ENCODE peak calls at places on chromosomes 1 and 21, in five cellular contexts. Z is right cardiac atrium, W is HepG2, K is A673, R is tibial artery. A is an unnamed sample.

GRCh38 chr1:116764466-116764896 is 10.3 kb downstream of the CD2 start:
- DNase-seq in Z (no peak), W (no peak), K (no peak), R (no peak), A (no peak)

GRCh38 chr1:56436912-56437403 is 142.4 kb downstream of the PLPP3 start:
- DNase-seq in Z (no peak), W (peak; percentile 93), K (no peak), R (no peak), A (no peak)

GRCh38 chr1:23743287-23744052 is at the start of gene ELOA:
- DNase-seq in Z (peak; percentile 75), W (peak; percentile 35), K (peak; percentile 84), R (peak; percentile 60), A (peak; percentile 73)

GRCh38 chr1:210250665-210250997 is 18.0 kb downstream of the SERTAD4 start:
- DNase-seq in Z (peak; percentile 41), W (no peak), K (peak; percentile 95), R (peak; percentile 46), A (peak; percentile 50)

GRCh38 chr1:179080866-179081695 is 789 bp upstream of the TOR3A start:
- DNase-seq in Z (no peak), W (no peak), K (no peak), R (no peak), A (peak; percentile 9)

GRCh38 chr1:197184190-197184589 is 37.7 kb upstream of the ASPM start:
- DNase-seq in Z (no peak), W (no peak), K (peak; percentile 10), R (no peak), A (no peak)

GRCh38 chr1:32797456-32797855 is 19.7 kb downstream of the YARS1 start:
- DNase-seq in Z (no peak), W (no peak), K (no peak), R (no peak), A (no peak)

GRCh38 chr1:101196668-101197067 is 40.2 kb upstream of the S1PR1 start:
- DNase-seq in Z (no peak), W (no peak), K (no peak), R (no peak), A (no peak)

GRCh38 chr1:230572121-230573083 is 69.9 kb upstream of the COG2 start:
- DNase-seq in Z (no peak), W (peak; percentile 39), K (no peak), R (no peak), A (peak; percentile 75)

GRCh38 chr1:197567442-197567841 is 207.8 kb downstream of the DENND1B start:
- DNase-seq in Z (no peak), W (no peak), K (no peak), R (no peak), A (no peak)

GRCh38 chr1:55061000-55061705 is 21.8 kb downstream of the PCSK9 start:
- DNase-seq in Z (no peak), W (no peak), K (no peak), R (no peak), A (no peak)

GRCh38 chr1:230139741-230140140 is 72.7 kb downstream of the GALNT2 start:
- DNase-seq in Z (no peak), W (no peak), K (no peak), R (no peak), A (no peak)

GRCh38 chr1:125118147-125118993 is 3933.6 kb downstream of the SRGAP2C start:
- DNase-seq in Z (no peak), W (no peak), K (no peak), R (no peak), A (no peak)

GRCh38 chr21:31873696-31874599 is 1.1 kb downstream of the HUNK start:
- DNase-seq in Z (peak; percentile 47), W (no peak), K (peak; percentile 43), R (no peak), A (peak; percentile 38)

GRCh38 chr1:230708631-230709580 is 5.0 kb downstream of the AGT start:
- DNase-seq in Z (peak; percentile 50), W (peak; percentile 94), K (peak; percentile 23), R (no peak), A (peak; percentile 98)

GRCh38 chr1:162873671-162874666 is 13.0 kb upstream of the CCDC190 start:
- DNase-seq in Z (no peak), W (peak; percentile 75), K (no peak), R (no peak), A (peak; percentile 35)

GRCh38 chr1:150165622-150166612 is 16.2 kb downstream of the PLEKHO1 start:
- DNase-seq in Z (peak; percentile 43), W (peak; percentile 39), K (peak; percentile 81), R (peak; percentile 59), A (peak; percentile 37)

GRCh38 chr1:161486806-161487482 is 18.3 kb upstream of the FCGR2A start:
- DNase-seq in Z (no peak), W (peak; percentile 32), K (peak; percentile 83), R (peak; percentile 29), A (peak; percentile 26)

GRCh38 chr1:233470738-233471499 is 143.0 kb upstream of the KCNK1 start:
- DNase-seq in Z (no peak), W (no peak), K (no peak), R (no peak), A (no peak)

GRCh38 chr1:25906644-25907300 is 553 bp upstream of the STMN1 start:
- DNase-seq in Z (no peak), W (no peak), K (no peak), R (peak; percentile 24), A (peak; percentile 43)

GRCh38 chr1:43786975-43787374 is 79.6 kb downstream of the ST3GAL3 start:
- DNase-seq in Z (no peak), W (peak; percentile 64), K (no peak), R (no peak), A (peak; percentile 39)

GRCh38 chr1:32681501-32681900 is 21.1 kb downstream of the SYNC start:
- DNase-seq in Z (no peak), W (no peak), K (no peak), R (no peak), A (no peak)

GRCh38 chr1:54406339-54407181 is at the start of gene SSBP3:
- DNase-seq in Z (peak; percentile 93), W (peak; percentile 79), K (peak; percentile 92), R (peak; percentile 82), A (peak; percentile 91)

GRCh38 chr1:17045623-17046022 is 8.2 kb downstream of the SDHB start:
- DNase-seq in Z (no peak), W (no peak), K (peak; percentile 63), R (no peak), A (no peak)

GRCh38 chr1:85320371-85321131 is 44.1 kb upstream of the BCL10 start:
- DNase-seq in Z (no peak), W (no peak), K (no peak), R (no peak), A (no peak)

GRCh38 chr1:99645199-99645598 is 714 bp upstream of the PALMD start:
- DNase-seq in Z (peak; percentile 64), W (peak; percentile 76), K (no peak), R (peak; percentile 38), A (no peak)

GRCh38 chr1:185453496-185454192 is 136.6 kb upstream of the IVNS1ABP start:
- DNase-seq in Z (no peak), W (no peak), K (peak; percentile 39), R (no peak), A (no peak)

DNA sequence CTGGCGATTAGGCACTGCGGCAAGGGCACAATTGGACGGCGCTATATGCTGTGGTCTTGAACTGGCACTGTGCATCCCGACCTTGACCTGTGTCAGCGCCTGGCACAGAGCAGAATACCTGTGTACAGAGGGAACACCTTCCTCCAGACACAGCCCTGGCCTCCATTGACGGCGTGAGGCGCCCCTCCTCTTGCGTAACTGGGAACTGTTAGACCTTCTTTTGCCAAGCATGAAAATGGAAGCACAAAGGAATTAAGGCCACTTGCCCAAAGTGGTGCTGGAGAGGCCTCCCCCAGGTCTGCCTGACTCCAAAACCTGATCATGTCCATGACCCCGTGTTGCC is 6.8 kb upstream of the AGTRAP start:
- DNase-seq in Z (no peak), W (no peak), K (no peak), R (no peak), A (no peak)
- H3K27ac ChIP-seq in Z (no peak overlapping the region), W (no peak overlapping the region), K (no peak overlapping the region), R (no peak overlapping the region), A (no peak overlapping the region)

DNA sequence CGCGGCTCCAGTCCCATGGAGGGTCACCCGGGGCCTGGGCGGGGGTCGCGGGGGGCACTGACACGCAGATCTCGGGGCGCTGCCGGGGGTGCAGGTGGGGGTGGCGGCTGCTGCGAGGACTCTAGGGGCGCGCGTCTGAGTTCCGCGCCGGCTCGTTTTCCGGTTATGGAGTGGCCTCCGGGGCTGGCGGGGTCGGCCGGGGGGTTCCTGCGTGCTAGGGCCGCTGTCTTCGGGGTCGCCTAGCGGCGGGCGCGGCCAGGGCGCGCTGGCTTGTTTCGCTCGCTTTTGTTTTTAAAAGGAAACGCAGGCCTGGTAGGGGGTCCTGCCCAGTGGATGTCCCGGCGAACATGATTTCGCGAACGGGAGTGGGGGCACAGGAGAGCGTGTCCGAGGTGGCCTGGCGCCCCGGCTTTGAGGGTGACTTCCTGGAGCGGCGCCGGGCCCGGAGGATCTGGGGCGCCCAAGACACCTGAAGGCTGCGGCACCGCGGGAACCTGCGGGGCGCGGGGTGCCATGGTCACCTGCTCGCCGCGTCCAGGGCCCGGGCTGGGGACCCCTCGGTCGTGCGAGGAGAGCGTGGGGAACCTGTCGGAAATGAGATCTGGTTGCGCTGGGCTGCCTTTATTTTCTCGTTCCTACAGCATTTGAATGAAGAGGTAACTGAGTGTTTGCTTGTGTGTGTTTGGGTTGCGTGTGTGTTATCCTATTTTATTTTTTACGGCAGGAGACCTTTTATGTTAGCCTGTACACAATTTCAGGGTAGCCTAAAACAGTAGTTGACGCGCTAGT is 618 bp downstream of the ETS2 start:
- DNase-seq in Z (peak; percentile 53), W (no peak), K (peak; percentile 11), R (no peak), A (no peak)
- H3K27ac ChIP-seq in Z (peak overlapping the region; percentile 68), W (peak overlapping the region; percentile 75), K (peak overlapping the region; percentile 88), R (peak overlapping the region; percentile 83), A (peak overlapping the region; percentile 95)

GRCh38 chr1:15937146-15937545 is 38.8 kb downstream of the ZBTB17 start:
- DNase-seq in Z (no peak), W (no peak), K (no peak), R (no peak), A (peak; percentile 31)
- H3K27ac ChIP-seq in Z (no peak overlapping the region), W (no peak overlapping the region), K (peak overlapping the region; percentile 61), R (peak overlapping the region; percentile 59), A (no peak overlapping the region)

GRCh38 chr1:208374391-208374941 is 130.3 kb upstream of the PLXNA2 start:
- DNase-seq in Z (no peak), W (no peak), K (peak; percentile 4), R (no peak), A (no peak)
- H3K27ac ChIP-seq in Z (no peak overlapping the region), W (no peak overlapping the region), K (no peak overlapping the region), R (no peak overlapping the region), A (no peak overlapping the region)

GRCh38 chr1:246564839-246565750 is 966 bp downstream of the TFB2M start:
- DNase-seq in Z (no peak), W (no peak), K (no peak), R (no peak), A (no peak)
- H3K27ac ChIP-seq in Z (peak overlapping the region; percentile 32), W (peak overlapping the region; percentile 77), K (peak overlapping the region; percentile 78), R (peak overlapping the region; percentile 94), A (peak overlapping the region; percentile 86)

GRCh38 chr1:27391511-27392095 is 819 bp upstream of the GPR3 start:
- DNase-seq in Z (peak; percentile 72), W (peak; percentile 29), K (peak; percentile 67), R (no peak), A (no peak)
- H3K27ac ChIP-seq in Z (peak overlapping the region; percentile 77), W (no peak overlapping the region), K (no peak overlapping the region), R (peak overlapping the region; percentile 2), A (peak overlapping the region; percentile 68)

DNA sequence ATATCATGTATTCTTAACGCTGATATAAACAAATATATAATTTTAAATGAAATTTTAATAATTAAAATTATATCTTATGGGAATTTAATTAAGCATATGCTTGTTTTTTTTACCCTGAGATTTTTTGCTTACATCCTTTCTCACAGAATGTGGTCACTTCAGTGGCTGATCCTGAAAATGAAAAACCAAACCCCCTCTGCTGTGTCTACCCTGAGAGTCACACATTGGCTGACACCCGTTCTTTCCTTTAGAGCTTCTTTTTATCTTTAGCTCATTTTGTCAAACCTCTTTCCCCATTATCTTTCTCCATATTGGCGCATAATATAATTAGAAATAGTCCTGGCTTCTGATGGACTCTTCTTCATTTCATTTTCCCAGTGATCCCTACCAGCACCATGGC is 10.8 kb upstream of the CACYBP start:
- DNase-seq in Z (no peak), W (no peak), K (no peak), R (no peak), A (no peak)
- H3K27ac ChIP-seq in Z (no peak overlapping the region), W (no peak overlapping the region), K (no peak overlapping the region), R (peak overlapping the region; percentile 79), A (peak overlapping the region; percentile 70)